ENCODE peak calls at places on chromosomes 12 and 14, in eight cellular contexts. One of them, this sample, is unnamed.

GRCh38 chr12:89949457-89950195 is 241.0 kb upstream of the ATP2B1 start:
- DNase-seq in caudate nucleus: no peak
- DNase-seq in T1000: peak
- DNase-seq in left ventricle myocardium inferior: no peak
- DNase-seq in hypothalamus: no peak
- DNase-seq in omental fat pad: no peak
- DNase-seq in naive thymus-derived CD8-positive, alpha-beta T cell: peak
- DNase-seq in vagina: no peak
- DNase-seq in this sample: no peak

GRCh38 chr12:19576421-19576925 is 137.2 kb downstream of the AEBP2 start:
- DNase-seq in vagina: no peak
- DNase-seq in hypothalamus: no peak
- DNase-seq in caudate nucleus: no peak
- DNase-seq in omental fat pad: no peak
- DNase-seq in left ventricle myocardium inferior: no peak
- DNase-seq in naive thymus-derived CD8-positive, alpha-beta T cell: no peak
- DNase-seq in T1000: no peak
- DNase-seq in this sample: no peak

GRCh38 chr14:91119556-91120311 is 5.9 kb downstream of the DGLUCY start:
- DNase-seq in naive thymus-derived CD8-positive, alpha-beta T cell: no peak
- DNase-seq in caudate nucleus: no peak
- DNase-seq in hypothalamus: no peak
- DNase-seq in vagina: no peak
- DNase-seq in omental fat pad: no peak
- DNase-seq in left ventricle myocardium inferior: no peak
- DNase-seq in T1000: no peak
- DNase-seq in this sample: no peak

GRCh38 chr12:16165506-16165905 is 112.0 kb downstream of the SLC15A5 start:
- DNase-seq in caudate nucleus: no peak
- DNase-seq in naive thymus-derived CD8-positive, alpha-beta T cell: no peak
- DNase-seq in hypothalamus: peak
- DNase-seq in left ventricle myocardium inferior: no peak
- DNase-seq in T1000: no peak
- DNase-seq in vagina: no peak
- DNase-seq in omental fat pad: no peak
- DNase-seq in this sample: peak

GRCh38 chr12:124557518-124558223 is 9.7 kb downstream of the NCOR2 start:
- DNase-seq in left ventricle myocardium inferior: no peak
- DNase-seq in omental fat pad: no peak
- DNase-seq in hypothalamus: no peak
- DNase-seq in vagina: no peak
- DNase-seq in caudate nucleus: no peak
- DNase-seq in T1000: no peak
- DNase-seq in naive thymus-derived CD8-positive, alpha-beta T cell: no peak
- DNase-seq in this sample: no peak

GRCh38 chr12:2169964-2170363 is 117.2 kb downstream of the CACNA1C start:
- DNase-seq in T1000: no peak
- DNase-seq in naive thymus-derived CD8-positive, alpha-beta T cell: no peak
- DNase-seq in caudate nucleus: no peak
- DNase-seq in omental fat pad: no peak
- DNase-seq in hypothalamus: no peak
- DNase-seq in left ventricle myocardium inferior: no peak
- DNase-seq in vagina: no peak
- DNase-seq in this sample: no peak

GRCh38 chr14:95500772-95501401 is 15.6 kb downstream of the SYNE3 start:
- DNase-seq in T1000: peak
- DNase-seq in vagina: no peak
- DNase-seq in hypothalamus: peak
- DNase-seq in caudate nucleus: no peak
- DNase-seq in omental fat pad: no peak
- DNase-seq in left ventricle myocardium inferior: peak
- DNase-seq in naive thymus-derived CD8-positive, alpha-beta T cell: no peak
- DNase-seq in this sample: peak

GRCh38 chr12:27463826-27464554 is 17.5 kb downstream of the SMCO2 start:
- DNase-seq in naive thymus-derived CD8-positive, alpha-beta T cell: no peak
- DNase-seq in caudate nucleus: no peak
- DNase-seq in T1000: peak
- DNase-seq in left ventricle myocardium inferior: peak
- DNase-seq in vagina: no peak
- DNase-seq in hypothalamus: no peak
- DNase-seq in omental fat pad: no peak
- DNase-seq in this sample: no peak

GRCh38 chr12:101490286-101490920 is 15.3 kb downstream of the SPIC start:
- DNase-seq in omental fat pad: no peak
- DNase-seq in caudate nucleus: no peak
- DNase-seq in vagina: no peak
- DNase-seq in T1000: no peak
- DNase-seq in hypothalamus: no peak
- DNase-seq in naive thymus-derived CD8-positive, alpha-beta T cell: no peak
- DNase-seq in left ventricle myocardium inferior: no peak
- DNase-seq in this sample: no peak

GRCh38 chr14:72758420-72758819 is 135.5 kb downstream of the DPF3 start:
- DNase-seq in naive thymus-derived CD8-positive, alpha-beta T cell: no peak
- DNase-seq in hypothalamus: no peak
- DNase-seq in omental fat pad: no peak
- DNase-seq in vagina: no peak
- DNase-seq in caudate nucleus: no peak
- DNase-seq in T1000: no peak
- DNase-seq in left ventricle myocardium inferior: no peak
- DNase-seq in this sample: no peak

GRCh38 chr12:57846285-57846576 is 298 bp downstream of the CTDSP2 start:
- DNase-seq in hypothalamus: no peak
- DNase-seq in naive thymus-derived CD8-positive, alpha-beta T cell: peak
- DNase-seq in omental fat pad: no peak
- DNase-seq in vagina: no peak
- DNase-seq in left ventricle myocardium inferior: no peak
- DNase-seq in caudate nucleus: no peak
- DNase-seq in T1000: no peak
- DNase-seq in this sample: no peak

GRCh38 chr12:117343296-117343695 is 18.1 kb downstream of the NOS1 start:
- DNase-seq in hypothalamus: no peak
- DNase-seq in omental fat pad: no peak
- DNase-seq in naive thymus-derived CD8-positive, alpha-beta T cell: no peak
- DNase-seq in left ventricle myocardium inferior: no peak
- DNase-seq in T1000: no peak
- DNase-seq in caudate nucleus: no peak
- DNase-seq in vagina: no peak
- DNase-seq in this sample: no peak

GRCh38 chr12:49288412-49288853 is 6.5 kb upstream of the PRPH start:
- DNase-seq in naive thymus-derived CD8-positive, alpha-beta T cell: peak
- DNase-seq in omental fat pad: peak
- DNase-seq in caudate nucleus: no peak
- DNase-seq in T1000: peak
- DNase-seq in hypothalamus: peak
- DNase-seq in left ventricle myocardium inferior: no peak
- DNase-seq in vagina: no peak
- DNase-seq in this sample: peak

GRCh38 chr12:124680863-124681778 is 113.7 kb upstream of the NCOR2 start:
- DNase-seq in omental fat pad: no peak
- DNase-seq in hypothalamus: no peak
- DNase-seq in caudate nucleus: no peak
- DNase-seq in T1000: peak
- DNase-seq in left ventricle myocardium inferior: peak
- DNase-seq in naive thymus-derived CD8-positive, alpha-beta T cell: no peak
- DNase-seq in vagina: no peak
- DNase-seq in this sample: peak